ENCODE peak calls at places on chromosomes 5 and 9, in nine cellular contexts. Q is heart right ventricle, B is ovary, S is mammary epithelial cell, G is transverse colon, Y is WERI-Rb-1, F is HFF-Myc, U is kidney epithelial cell, X is GM23248. M is an unnamed sample.

GRCh38 chr5:152560508-152561137 is 155.5 kb upstream of the NMUR2 start:
- DNase-seq in F (no peak), X (peak), B (no peak), Q (peak), Y (peak), G (peak), S (peak), U (peak), M (peak)

GRCh38 chr9:110623462-110624025 is 44.0 kb upstream of the SVEP1 start:
- DNase-seq in B (no peak), U (no peak), S (peak), X (peak), F (no peak), Y (peak), Q (peak), G (peak), M (no peak)

GRCh38 chr5:10555134-10555733 is 8.6 kb upstream of the ANKRD33B start:
- DNase-seq in G (no peak), F (peak), Q (no peak), Y (no peak), S (peak), X (peak), U (peak), B (no peak), M (peak)

GRCh38 chr9:78127271-78128225 is 95.9 kb upstream of the GNAQ start:
- DNase-seq in S (peak), Q (no peak), X (no peak), G (no peak), Y (no peak), B (no peak), F (no peak), U (no peak), M (no peak)

GRCh38 chr9:92980085-92980745 is 32.9 kb downstream of the FGD3 start:
- DNase-seq in F (no peak), B (no peak), S (peak), X (no peak), Q (no peak), Y (no peak), U (no peak), G (no peak), M (no peak)

GRCh38 chr9:70588999-70589398 is 174.5 kb upstream of the KLF9 start:
- DNase-seq in S (no peak), Y (no peak), F (no peak), G (no peak), U (no peak), B (no peak), Q (no peak), X (no peak), M (no peak)

GRCh38 chr9:130432362-130432761 is 12.4 kb upstream of the ASS1 start:
- DNase-seq in U (no peak), X (no peak), Q (no peak), F (no peak), Y (no peak), S (no peak), B (no peak), G (no peak), M (no peak)

GRCh38 chr9:111902396-111903147 is 6.0 kb downstream of the UGCG start:
- DNase-seq in Q (no peak), U (no peak), Y (no peak), B (no peak), X (peak), S (peak), G (no peak), F (no peak), M (no peak)

GRCh38 chr5:40736103-40736875 is 19.5 kb downstream of the TTC33 start:
- DNase-seq in G (no peak), Q (no peak), S (peak), X (peak), B (no peak), U (no peak), F (peak), Y (no peak), M (no peak)

GRCh38 chr9:33719581-33720374 is 75.6 kb upstream of the PRSS3 start:
- DNase-seq in Y (peak), G (no peak), U (no peak), B (peak), X (peak), F (no peak), S (peak), Q (no peak), M (no peak)

GRCh38 chr5:85334-85995 is 6.5 kb upstream of the PLEKHG4B start:
- DNase-seq in F (no peak), Y (no peak), X (no peak), S (no peak), G (no peak), U (no peak), Q (no peak), B (no peak), M (no peak)

GRCh38 chr5:88672644-88673493 is 210.1 kb downstream of the MEF2C start:
- DNase-seq in X (no peak), B (no peak), Q (no peak), F (no peak), U (no peak), S (no peak), Y (no peak), G (no peak), M (no peak)

GRCh38 chr5:95859327-95860060 is 37.0 kb upstream of the GLRX start:
- DNase-seq in U (no peak), Q (no peak), B (no peak), Y (no peak), X (peak), F (no peak), S (no peak), G (no peak), M (no peak)

GRCh38 chr5:144275329-144275728 is 104.7 kb downstream of the KCTD16 start:
- DNase-seq in X (no peak), B (no peak), S (no peak), G (no peak), F (no peak), Y (no peak), Q (no peak), U (no peak), M (no peak)

GRCh38 chr5:15008476-15008875 is 136.9 kb upstream of the ANKH start:
- DNase-seq in G (peak), U (peak), X (peak), F (peak), Q (peak), S (peak), B (peak), Y (no peak), M (peak)

GRCh38 chr9:89635816-89636215 is 31.0 kb downstream of the GADD45G start:
- DNase-seq in F (no peak), G (no peak), Y (no peak), U (peak), X (no peak), S (peak), Q (no peak), B (no peak), M (peak)

GRCh38 chr9:89463986-89464901 is 33.7 kb downstream of the SEMA4D start:
- DNase-seq in S (no peak), U (no peak), F (no peak), X (no peak), B (no peak), Y (no peak), Q (no peak), G (peak), M (no peak)

GRCh38 chr5:179288809-179289185 is 56.5 kb downstream of the ADAMTS2 start:
- DNase-seq in G (no peak), Q (no peak), F (no peak), B (peak), Y (no peak), S (no peak), X (no peak), U (no peak), M (no peak)

GRCh38 chr5:56760723-56761122 is 54.6 kb upstream of the MAP3K1 start:
- DNase-seq in B (no peak), S (no peak), Y (no peak), U (no peak), F (no peak), Q (peak), X (no peak), G (no peak), M (no peak)

GRCh38 chr9:135085830-135086546 is 1.5 kb upstream of the OLFM1 start:
- DNase-seq in B (peak), X (peak), G (peak), U (no peak), Y (peak), S (peak), Q (peak), F (no peak), M (no peak)

GRCh38 chr9:136328622-136329041 is 1.3 kb downstream of the GPSM1 start:
- DNase-seq in X (peak), Y (peak), Q (no peak), B (peak), F (no peak), U (no peak), G (no peak), S (no peak), M (no peak)

GRCh38 chr5:96440185-96440538 is 7.1 kb upstream of the PCSK1 start:
- DNase-seq in U (no peak), S (no peak), X (no peak), Q (no peak), G (no peak), F (no peak), B (no peak), Y (no peak), M (no peak)

GRCh38 chr5:172311605-172312004 is 28.0 kb upstream of the UBTD2 start:
- DNase-seq in S (no peak), X (no peak), F (no peak), B (no peak), Y (no peak), G (no peak), Q (no peak), U (no peak), M (no peak)

GRCh38 chr5:32276173-32276853 is 36.4 kb downstream of the MTMR12 start:
- DNase-seq in X (peak), Y (no peak), U (peak), F (no peak), G (no peak), B (no peak), S (peak), Q (no peak), M (no peak)

GRCh38 chr9:104388071-104388470 is 116.0 kb upstream of the OR13F1 start:
- DNase-seq in B (no peak), S (no peak), Y (no peak), Q (no peak), U (no peak), F (no peak), G (no peak), X (no peak), M (no peak)

GRCh38 chr5:107103522-107103921 is 567.2 kb downstream of the EFNA5 start:
- DNase-seq in F (no peak), Y (no peak), Q (no peak), U (no peak), B (no peak), S (no peak), G (no peak), X (no peak), M (no peak)

DNA sequence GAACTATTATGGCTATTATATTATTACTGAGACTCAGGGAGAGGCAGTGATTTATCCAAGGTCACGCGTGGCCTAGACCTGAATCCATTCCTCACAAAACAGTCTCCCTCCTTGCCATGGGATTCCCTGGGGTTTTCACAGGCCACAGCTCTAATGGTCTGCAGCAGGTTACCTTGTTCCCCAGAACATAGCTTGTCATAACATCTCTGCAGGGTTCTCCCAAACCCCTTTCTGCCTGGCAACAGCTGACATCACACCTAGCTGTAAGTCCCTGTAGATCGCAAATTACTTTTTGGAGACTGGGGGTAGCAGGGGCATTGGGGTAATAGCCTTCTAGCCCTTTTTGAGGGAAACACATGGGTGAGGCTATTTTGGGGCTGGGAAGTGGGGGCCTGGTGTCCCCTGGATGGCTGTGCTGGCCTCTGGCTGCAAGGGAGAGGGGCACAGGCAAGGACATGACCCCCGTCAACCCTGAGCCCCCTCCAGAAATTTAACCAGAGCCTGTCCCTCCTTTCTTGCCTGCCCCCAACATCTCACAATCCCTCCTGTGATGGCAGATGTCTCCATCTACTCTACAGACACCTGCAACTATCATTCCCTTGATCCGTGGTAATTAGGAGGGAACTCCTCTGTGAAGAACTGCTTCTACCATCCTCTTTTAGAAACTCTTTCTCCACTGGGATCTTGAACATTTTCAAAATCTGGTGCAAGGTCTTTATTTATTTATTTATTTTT is 1.3 kb downstream of the CD74 start:
- DNase-seq in F (no peak), X (peak), Q (peak), S (no peak), G (peak), B (no peak), Y (peak), U (no peak), M (no peak)
- H3K4me3 ChIP-seq in F (no peak), X (no peak), Q (peak), S (no peak), G (no peak), B (no peak), Y (no peak), U (no peak), M (no peak)

GRCh38 chr9:128066713-128067621 is at the start of gene NAIF1:
- DNase-seq in Q (peak), F (peak), Y (peak), U (peak), B (peak), S (peak), X (peak), G (peak), M (peak)

GRCh38 chr9:128067898-128068655 is at the start of gene SLC25A25:
- DNase-seq in Y (peak), X (peak), G (peak), F (peak), B (peak), S (peak), U (peak), Q (peak), M (peak)

GRCh38 chr9:128068656-128069221 is 707 bp downstream of the SLC25A25 start:
- DNase-seq in B (peak), G (no peak), X (peak), U (no peak), Q (no peak), S (no peak), Y (no peak), F (no peak), M (no peak)

GRCh38 chr9:128067622-128067897 is 440 bp upstream of the NAIF1 start:
- DNase-seq in G (no peak), B (no peak), Q (no peak), X (no peak), U (no peak), Y (no peak), S (no peak), F (no peak), M (no peak)

GRCh38 chr9:128065907-128066712 is 1.0 kb downstream of the NAIF1 start:
- DNase-seq in U (no peak), S (no peak), Y (no peak), Q (no peak), F (no peak), G (no peak), B (peak), X (no peak), M (no peak)
- H3K4me3 ChIP-seq in U (peak), S (peak), Y (no peak), Q (peak), F (peak), G (peak), B (peak), X (peak), M (peak)

GRCh38 chr5:61658592-61659008 is 326.5 kb downstream of the ZSWIM6 start:
- DNase-seq in Y (peak), F (peak), Q (peak), G (peak), U (peak), S (peak), B (peak), X (peak), M (peak)

GRCh38 chr5:61665939-61666621 is 334.0 kb downstream of the ZSWIM6 start:
- DNase-seq in U (no peak), B (no peak), X (no peak), G (no peak), Q (peak), F (no peak), S (no peak), Y (no peak), M (no peak)

GRCh38 chr5:61667523-61668229 is 335.6 kb downstream of the ZSWIM6 start:
- DNase-seq in B (no peak), X (peak), F (no peak), Y (no peak), U (no peak), S (no peak), Q (no peak), G (no peak), M (no peak)

GRCh38 chr5:61659221-61659696 is 327.2 kb downstream of the ZSWIM6 start:
- DNase-seq in U (no peak), G (no peak), B (no peak), X (no peak), Q (peak), S (no peak), F (no peak), Y (no peak), M (no peak)

GRCh38 chr5:61662670-61663069 is 330.6 kb downstream of the ZSWIM6 start:
- DNase-seq in Q (no peak), U (no peak), Y (no peak), B (no peak), X (no peak), G (no peak), F (no peak), S (no peak), M (no peak)
- H3K4me3 ChIP-seq in Q (no peak), U (no peak), Y (no peak), B (no peak), X (no peak), G (no peak), F (no peak), S (no peak), M (no peak)

GRCh38 chr9:4118666-4119065 is 181.2 kb downstream of the GLIS3 start:
- DNase-seq in Q (no peak), B (peak), Y (no peak), S (no peak), U (no peak), F (no peak), G (no peak), X (no peak), M (no peak)

GRCh38 chr9:4116708-4117460 is 183.0 kb downstream of the GLIS3 start:
- DNase-seq in Y (no peak), G (no peak), X (peak), F (no peak), B (no peak), S (no peak), Q (no peak), U (no peak), M (peak)

GRCh38 chr9:4116091-4116581 is 183.7 kb downstream of the GLIS3 start:
- DNase-seq in B (no peak), Y (no peak), F (no peak), S (no peak), U (no peak), X (peak), G (no peak), Q (no peak), M (no peak)

GRCh38 chr9:4119778-4120554 is 179.9 kb downstream of the GLIS3 start:
- DNase-seq in B (no peak), U (no peak), F (no peak), Y (no peak), G (no peak), Q (no peak), X (no peak), S (peak), M (no peak)

GRCh38 chr9:4117835-4118610 is 181.8 kb downstream of the GLIS3 start:
- DNase-seq in F (no peak), X (no peak), B (peak), U (no peak), S (no peak), G (peak), Q (no peak), Y (peak), M (no peak)
- H3K4me3 ChIP-seq in F (no peak), X (no peak), B (no peak), U (no peak), S (no peak), G (no peak), Q (no peak), Y (no peak), M (no peak)

DNA sequence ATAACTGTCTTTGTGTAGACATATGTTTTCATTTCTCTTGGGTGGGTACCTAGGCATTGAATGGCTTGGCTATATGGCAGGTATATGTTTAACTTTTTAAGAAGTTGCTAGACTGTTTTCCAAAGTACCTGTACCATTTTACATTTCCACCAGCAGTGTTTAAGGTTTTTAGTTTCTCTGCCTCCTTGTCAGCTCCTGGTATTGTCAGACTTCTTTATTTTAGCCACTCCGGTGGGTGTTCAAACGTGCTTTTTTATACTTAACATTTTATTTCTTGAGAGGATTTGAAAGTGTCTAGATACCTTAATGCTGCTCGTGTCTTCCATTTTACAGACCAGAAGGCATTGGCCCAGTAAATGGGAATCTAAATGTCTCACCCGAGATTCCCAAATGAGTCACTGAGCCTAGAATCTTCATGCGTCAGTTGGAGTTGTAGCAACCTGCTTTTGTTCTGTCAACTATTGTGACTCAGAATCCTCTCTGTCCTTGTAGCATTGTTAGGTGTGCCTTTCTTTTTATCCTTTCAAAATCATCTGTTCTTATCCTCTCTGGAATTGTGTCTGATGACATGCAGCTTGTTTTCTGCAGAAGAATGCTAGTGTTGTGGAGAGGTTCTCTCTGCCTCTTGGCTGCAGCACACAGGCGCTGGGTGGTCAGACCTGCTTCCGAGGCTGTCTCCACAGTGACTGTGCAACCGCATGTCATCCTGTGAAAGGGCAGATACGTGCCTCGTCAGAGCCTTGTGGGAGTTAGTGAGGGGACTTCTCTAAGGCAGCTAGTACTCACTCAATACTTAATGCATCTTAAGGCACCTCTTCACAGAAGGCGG is 291.8 kb downstream of the AOPEP start:
- DNase-seq in S (peak), B (no peak), F (peak), Y (no peak), X (peak), Q (peak), U (peak), G (no peak), M (peak)
- H3K4me3 ChIP-seq in S (no peak), B (peak), F (no peak), Y (no peak), X (peak), Q (no peak), U (no peak), G (no peak), M (no peak)